ENCODE peak calls at places on chromosomes 3 and 15, in five cellular contexts. X, V, G, H and Z are unnamed samples.

GRCh38 chr15:51280838-51281237 is 57.6 kb downstream of the CYP19A1 start:
- DNase-seq in H (no peak), X (no peak), V (no peak), G (no peak), Z (no peak)

GRCh38 chr3:133891662-133892389 is 3.9 kb downstream of the RAB6B start:
- DNase-seq in X (no peak), V (no peak), G (no peak), H (no peak), Z (no peak)

GRCh38 chr3:103829723-103830326 is 1395.0 kb downstream of the ZPLD1 start:
- DNase-seq in X (no peak), G (no peak), H (no peak), V (no peak), Z (no peak)

GRCh38 chr3:5181479-5182141 is 5.9 kb upstream of the EDEM1 start:
- DNase-seq in V (no peak), X (no peak), G (no peak), H (no peak), Z (no peak)

GRCh38 chr3:141529256-141530132 is 42.7 kb downstream of the RASA2 start:
- DNase-seq in H (no peak), V (no peak), G (no peak), X (no peak), Z (peak)

GRCh38 chr3:123739754-123740153 is 144.4 kb downstream of the MYLK start:
- DNase-seq in V (peak), H (no peak), G (no peak), X (peak), Z (no peak)

GRCh38 chr3:13280856-13281656 is 139.1 kb downstream of the NUP210 start:
- DNase-seq in V (no peak), G (no peak), X (no peak), H (no peak), Z (no peak)

GRCh38 chr15:59649603-59650002 is 7.7 kb downstream of the GTF2A2 start:
- DNase-seq in V (no peak), X (no peak), H (no peak), G (no peak), Z (no peak)

GRCh38 chr15:63339006-63339766 is 42.5 kb downstream of the CA12 start:
- DNase-seq in V (peak), X (no peak), G (no peak), H (no peak), Z (no peak)

GRCh38 chr15:59222106-59222505 is 15.5 kb downstream of the LDHAL6B start:
- DNase-seq in G (no peak), X (peak), H (no peak), V (peak), Z (no peak)

GRCh38 chr15:93025625-93025982 is 63.4 kb downstream of the RGMA start:
- DNase-seq in V (no peak), X (no peak), H (no peak), G (no peak), Z (no peak)

GRCh38 chr15:99729920-99730319 is 3.3 kb downstream of the LYSMD4 start:
- DNase-seq in V (peak), X (no peak), G (no peak), H (no peak), Z (no peak)

DNA sequence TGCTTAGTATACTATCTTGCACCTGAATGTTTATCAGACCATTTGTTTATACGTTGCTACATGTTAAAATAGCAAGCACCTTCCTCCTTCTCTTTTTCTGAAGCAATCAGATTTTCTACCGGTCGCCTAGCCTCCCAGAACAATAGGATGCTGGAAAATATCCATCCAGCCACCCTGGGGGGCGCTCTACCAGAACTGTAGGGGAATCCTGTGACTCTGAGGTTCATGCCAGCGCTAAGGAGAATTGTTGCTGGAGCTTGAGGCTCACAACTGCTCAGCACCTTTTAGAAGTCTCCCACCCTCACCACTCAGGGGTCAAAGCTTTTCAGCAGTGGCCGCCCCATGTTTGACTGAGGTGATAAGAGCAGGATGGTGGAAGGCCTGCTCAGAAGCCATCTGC is 27.5 kb downstream of the SQOR start:
- DNase-seq in V (no peak), G (no peak), H (no peak), X (no peak), Z (no peak)
- TF ChIP-seq CTCF in V (no peak), G (no peak), H (no peak), X (no peak), Z (no peak)

GRCh38 chr15:65182538-65182937 is 2.6 kb downstream of the CLPX start:
- DNase-seq in X (no peak), H (no peak), V (no peak), G (no peak), Z (no peak)
- H3K4me3 ChIP-seq in X (no peak), H (no peak), V (no peak), G (peak), Z (no peak)

DNA sequence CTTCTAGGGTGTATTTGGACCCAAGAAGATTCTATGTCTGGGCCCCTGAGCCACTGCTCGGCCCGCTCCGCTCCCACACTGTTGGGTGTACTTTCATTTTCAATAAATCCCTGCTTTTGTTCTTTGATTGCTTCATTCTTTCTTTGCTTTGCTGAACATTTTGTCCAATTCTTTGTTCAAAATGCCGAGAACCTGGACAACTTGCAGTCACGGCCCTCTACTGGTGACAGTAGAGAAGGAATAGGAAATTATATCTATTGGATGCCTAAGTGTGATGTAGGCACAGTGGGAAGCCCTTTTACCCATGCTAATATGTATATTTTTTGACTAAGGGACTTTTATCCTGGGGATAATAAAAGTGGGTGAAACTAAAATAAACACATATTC is 340.8 kb downstream of the LRRC3B start:
- DNase-seq in X (no peak), H (no peak), G (no peak), V (no peak), Z (no peak)
- TF ChIP-seq CTCF in X (peak), H (peak), G (no peak), V (no peak), Z (peak)

GRCh38 chr3:49906004-49906860 is 2.6 kb upstream of the MST1R start:
- DNase-seq in H (no peak), X (no peak), G (no peak), V (peak), Z (no peak)

GRCh38 chr3:49901351-49902339 is 2.0 kb downstream of the MST1R start:
- DNase-seq in G (no peak), H (no peak), X (no peak), V (no peak), Z (no peak)

GRCh38 chr3:49902511-49903345 is 945 bp downstream of the MST1R start:
- DNase-seq in G (peak), V (no peak), H (no peak), X (no peak), Z (no peak)

GRCh38 chr3:49900491-49901153 is 3.1 kb downstream of the MST1R start:
- DNase-seq in G (peak), V (peak), H (no peak), X (no peak), Z (peak)

DNA sequence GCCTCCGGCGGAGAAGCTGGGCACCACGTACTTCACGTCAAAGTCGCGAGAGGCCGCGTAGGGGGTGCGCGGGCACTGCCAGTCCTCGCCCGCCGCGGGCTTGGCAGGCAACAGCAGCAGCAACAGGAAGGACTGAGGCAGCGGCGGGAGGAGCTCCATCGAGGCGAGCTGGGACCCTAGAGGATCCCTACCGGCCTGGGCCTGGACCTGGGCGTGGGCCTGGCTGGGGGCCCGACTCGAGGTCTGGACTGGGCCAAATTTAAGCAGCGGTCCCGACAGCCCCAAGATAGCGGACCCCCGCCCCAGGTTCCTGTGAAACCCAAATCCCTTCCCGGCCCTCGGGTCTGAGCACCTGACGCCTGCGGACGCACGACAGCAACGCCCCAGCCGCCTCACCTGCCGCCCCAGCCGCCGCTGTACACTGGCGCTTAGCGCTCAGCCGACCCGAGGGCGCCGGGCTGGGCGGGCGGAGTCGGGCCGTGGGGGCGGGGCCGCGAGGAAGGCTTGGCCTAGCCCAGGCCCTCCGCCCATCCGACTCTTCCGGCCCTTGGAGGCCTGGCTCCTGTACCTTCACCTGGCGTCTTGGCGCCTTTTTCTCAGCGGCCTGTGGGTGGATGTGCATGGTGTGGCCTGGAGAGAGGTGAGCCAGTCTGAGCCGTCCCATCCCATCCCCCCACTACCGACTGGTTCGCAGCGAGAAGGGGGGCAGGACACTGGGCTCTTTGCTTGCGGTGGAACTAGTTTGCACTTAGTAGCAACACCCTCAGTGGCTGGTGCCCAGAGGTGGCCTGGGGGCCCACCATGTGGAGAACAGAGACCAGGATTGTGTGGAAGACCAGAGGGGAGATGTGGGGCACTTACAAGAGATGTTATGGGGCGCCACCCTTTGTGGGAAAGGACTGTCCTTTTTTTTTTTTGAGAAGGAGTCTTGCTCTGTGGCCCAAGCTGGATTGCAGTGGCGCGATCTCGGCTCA is at the start of gene MST1R:
- DNase-seq in H (peak), V (no peak), G (peak), X (no peak), Z (no peak)
- H3K4me3 ChIP-seq in H (peak), V (peak), G (peak), X (no peak), Z (peak)

GRCh38 chr3:138944842-138945645 is 1.9 kb downstream of the FOXL2 start:
- DNase-seq in X (no peak), H (no peak), G (no peak), V (peak), Z (no peak)

GRCh38 chr3:138947303-138948121 is 495 bp downstream of the FOXL2NB start:
- DNase-seq in G (no peak), H (no peak), V (no peak), X (no peak), Z (no peak)

GRCh38 chr3:138944136-138944658 is 2.7 kb downstream of the FOXL2 start:
- DNase-seq in V (no peak), G (no peak), X (no peak), H (no peak), Z (no peak)

GRCh38 chr3:138946554-138947302 is at the start of the genes FOXL2 and FOXL2NB:
- DNase-seq in H (peak), X (no peak), G (no peak), V (peak), Z (no peak)

DNA sequence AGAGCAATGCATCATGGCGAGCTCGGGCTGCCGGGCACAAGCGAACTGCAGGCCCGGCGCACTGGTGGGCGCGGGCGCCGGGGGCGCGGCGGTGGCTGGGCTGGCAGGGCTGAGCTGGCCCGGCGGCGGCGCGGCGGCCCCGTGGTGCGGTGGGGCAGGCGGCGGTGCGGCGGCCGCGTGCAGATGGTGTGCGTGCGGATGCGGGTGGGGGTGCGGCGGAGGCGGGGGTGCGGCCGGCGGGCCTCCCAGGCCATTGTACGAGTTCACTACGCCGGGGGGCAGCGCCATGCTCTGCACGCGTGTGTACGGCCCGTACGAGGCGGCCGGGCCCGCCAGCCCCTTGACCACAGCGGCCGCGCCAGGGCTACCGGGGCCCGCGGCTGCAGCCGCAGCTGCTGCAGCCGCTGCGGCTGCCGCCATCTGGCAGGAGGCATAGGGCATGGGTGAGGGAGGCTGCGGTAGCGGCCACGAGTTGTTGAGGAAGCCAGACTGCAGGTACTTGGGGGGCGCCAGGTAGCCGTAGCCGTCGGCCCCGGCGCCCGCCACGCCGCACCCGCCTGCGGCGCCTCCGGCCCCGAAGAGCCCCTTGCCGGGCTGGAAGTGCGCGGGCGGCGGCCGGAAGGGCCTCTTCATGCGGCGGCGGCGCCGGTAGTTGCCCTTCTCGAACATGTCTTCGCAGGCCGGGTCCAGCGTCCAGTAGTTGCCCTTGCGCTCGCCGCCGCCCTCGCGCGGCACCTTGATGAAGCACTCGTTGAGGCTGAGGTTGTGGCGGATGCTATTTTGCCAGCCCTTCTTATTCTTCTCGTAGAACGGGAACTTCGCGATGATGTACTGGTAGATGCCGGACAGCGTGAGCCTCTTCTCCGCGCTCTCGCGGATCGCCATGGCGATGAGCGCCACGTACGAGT is 1.0 kb downstream of the FOXL2 start:
- DNase-seq in X (no peak), H (no peak), V (peak), G (no peak), Z (no peak)
- TF ChIP-seq CTCF in X (peak), H (no peak), V (no peak), G (peak), Z (peak)

DNA sequence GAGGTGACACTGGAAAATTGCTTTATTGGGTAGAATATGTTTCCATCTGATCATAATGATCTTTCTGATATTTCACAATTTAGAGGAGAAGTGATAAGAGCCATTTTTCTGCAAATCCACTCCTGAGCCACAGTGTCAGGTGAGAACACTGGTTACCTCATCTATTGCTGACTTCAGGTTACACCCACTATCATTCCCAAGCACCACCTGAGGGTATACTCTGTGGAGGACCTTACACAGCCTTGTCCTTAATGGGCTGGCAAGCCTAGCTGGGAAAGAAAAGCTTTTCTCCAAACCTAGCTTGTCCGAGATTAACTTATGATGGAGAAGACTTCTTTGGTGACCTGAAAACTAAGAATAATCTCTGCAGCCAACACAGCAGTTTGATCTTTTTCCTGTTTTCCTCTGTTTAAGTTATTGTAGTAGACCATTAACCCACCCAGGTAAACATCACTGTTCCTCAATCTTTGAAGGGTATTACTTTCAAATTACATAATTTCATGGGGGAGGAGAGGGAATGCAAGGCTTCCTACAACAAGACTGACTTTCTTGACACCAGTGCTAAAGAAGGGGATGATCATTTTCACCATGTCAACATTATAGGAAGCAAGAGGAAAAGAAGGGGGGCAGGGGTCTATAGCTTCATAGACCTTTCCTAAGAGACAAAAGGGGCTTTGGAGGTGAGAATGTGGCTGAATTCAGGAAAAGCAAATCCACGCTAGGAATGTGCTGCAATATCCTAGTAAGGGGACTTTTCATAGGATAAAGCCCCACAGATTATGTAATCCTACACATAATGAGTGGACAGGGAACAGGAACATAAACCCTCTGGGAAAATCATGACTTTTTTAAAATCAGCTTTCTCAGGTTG is 1.7 kb downstream of the NCEH1 start:
- DNase-seq in X (no peak), G (no peak), H (no peak), V (no peak), Z (no peak)
- H3K4me3 ChIP-seq in X (peak), G (no peak), H (peak), V (peak), Z (peak)

GRCh38 chr15:79036323-79036722 is 54.3 kb downstream of the RASGRF1 start:
- DNase-seq in G (no peak), H (no peak), X (no peak), V (no peak), Z (no peak)

GRCh38 chr15:79034284-79034683 is 56.3 kb downstream of the RASGRF1 start:
- DNase-seq in G (no peak), H (no peak), X (no peak), V (no peak), Z (no peak)

GRCh38 chr15:79032656-79033055 is 57.9 kb downstream of the RASGRF1 start:
- DNase-seq in H (no peak), X (no peak), G (no peak), V (no peak), Z (no peak)

GRCh38 chr15:79035814-79036213 is 54.8 kb downstream of the RASGRF1 start:
- DNase-seq in V (no peak), G (no peak), X (no peak), H (no peak), Z (no peak)

DNA sequence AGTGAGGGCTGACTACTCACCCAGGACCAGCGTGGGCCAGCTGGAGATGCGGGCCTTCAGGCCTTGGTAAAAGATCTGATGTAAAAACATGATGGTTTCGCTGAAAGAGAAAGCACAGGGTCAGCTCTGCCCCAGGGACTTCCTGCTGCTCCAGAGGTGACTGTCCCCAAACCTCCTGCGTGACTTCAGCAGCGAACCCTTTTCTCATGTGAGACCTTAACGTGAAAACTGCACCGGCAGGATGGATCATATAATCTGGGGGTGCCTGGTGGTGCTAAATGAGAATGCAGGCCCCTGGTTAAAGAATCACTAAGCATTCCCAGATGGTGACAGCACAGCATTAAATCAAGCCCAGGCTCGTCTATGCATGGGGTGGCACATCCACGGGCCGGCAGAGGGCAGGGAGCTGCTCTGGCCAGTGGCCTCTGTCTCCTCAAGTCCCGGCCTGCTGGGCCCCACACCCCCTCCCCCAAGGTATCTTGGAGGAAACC is 55.4 kb downstream of the RASGRF1 start:
- DNase-seq in H (no peak), G (no peak), V (no peak), X (no peak), Z (no peak)
- TF ChIP-seq CTCF in H (no peak), G (no peak), V (peak), X (no peak), Z (no peak)

GRCh38 chr3:57960174-57960505 is 48.1 kb upstream of the FLNB start:
- DNase-seq in G (no peak), V (no peak), X (no peak), H (no peak), Z (no peak)
- H3K4me3 ChIP-seq in G (no peak), V (no peak), X (no peak), H (no peak), Z (no peak)